ENCODE peak calls at places on chromosomes 7 and 10, in seven cellular contexts. G is kidney tubule cell; P is choroid plexus epithelial cell; M is dorsolateral prefrontal cortex; L is activated effector memory CD4-positive, alpha-beta T cell treated with Interleukin-2 at 50 U/mL for 16 hours; K is T-helper 9 cell; H is hepatic stellate cell. W is an unnamed sample.

GRCh38 chr7:99618726-99619125 is 2.0 kb downstream of the ZSCAN25 start:
- DNase-seq in K (no peak), L (no peak), M (no peak), H (peak; percentile 18), P (no peak), G (peak; percentile 72), W (peak; percentile 44)

GRCh38 chr10:93861825-93862224 is 32.0 kb upstream of the SLC35G1 start:
- DNase-seq in H (no peak), P (no peak), L (no peak), K (no peak), G (no peak), M (no peak), W (no peak)

GRCh38 chr10:11167233-11167979 is 149.7 kb downstream of the CELF2 start:
- DNase-seq in H (no peak), L (no peak), G (no peak), K (no peak), P (no peak), M (no peak), W (no peak)

GRCh38 chr7:14698239-14698638 is 204.3 kb downstream of the DGKB start:
- DNase-seq in P (peak; percentile 31), G (peak; percentile 17), M (no peak), K (no peak), H (no peak), L (no peak), W (no peak)

GRCh38 chr10:70985824-70986336 is 97.5 kb upstream of the PCBD1 start:
- DNase-seq in H (no peak), M (no peak), L (no peak), G (peak; percentile 35), P (no peak), K (no peak), W (no peak)

GRCh38 chr10:31186225-31187010 is 132.6 kb upstream of the ZEB1 start:
- DNase-seq in M (no peak), K (no peak), P (no peak), G (peak; percentile 24), H (no peak), L (no peak), W (no peak)

GRCh38 chr7:115995701-115996100 is 34.9 kb downstream of the TFEC start:
- DNase-seq in H (no peak), G (no peak), L (no peak), P (no peak), K (no peak), M (no peak), W (no peak)

GRCh38 chr7:4944939-4945338 is 14.0 kb downstream of the MMD2 start:
- DNase-seq in P (no peak), H (no peak), G (no peak), M (no peak), K (no peak), L (no peak), W (no peak)

GRCh38 chr10:13658864-13659685 is 72.3 kb downstream of the PRPF18 start:
- DNase-seq in K (no peak), G (no peak), P (peak; percentile 26), M (peak; percentile 65), H (no peak), L (no peak), W (no peak)

GRCh38 chr10:124917939-124918830 is 23.7 kb upstream of the ZRANB1 start:
- DNase-seq in H (peak; percentile 65), G (peak; percentile 45), L (no peak), P (peak; percentile 50), M (no peak), K (no peak), W (no peak)

GRCh38 chr10:86538547-86538946 is 17.0 kb upstream of the WAPL start:
- DNase-seq in G (no peak), L (no peak), P (no peak), M (no peak), H (no peak), K (no peak), W (no peak)

W was measured in H54.